ENCODE peak calls at places on chromosomes 4 and X, in eight cellular contexts. S, L, A, Y, E, B, V and D are unnamed samples.

GRCh38 chr4:99863-100262 is 24.4 kb upstream of the ZNF718 start:
- DNase-seq in S (no peak), L (no peak), A (no peak), Y (no peak), E (no peak), B (no peak), V (no peak), D (no peak)

GRCh38 chrX:101390664-101391525 is at the start of gene RPL36A:
- DNase-seq in S (peak), L (peak), A (peak), Y (peak), E (peak), B (peak), V (peak), D (peak)

GRCh38 chr4:154560824-154561231 is 2.0 kb upstream of the FGB start:
- DNase-seq in S (no peak), L (no peak), A (no peak), Y (no peak), E (no peak), B (no peak), V (peak), D (no peak)

GRCh38 chr4:10172278-10173038 is 55.9 kb upstream of the WDR1 start:
- DNase-seq in S (no peak), L (no peak), A (no peak), Y (no peak), E (no peak), B (no peak), V (no peak), D (no peak)

GRCh38 chrX:47637546-47638195 is 7.9 kb upstream of the CFP start:
- DNase-seq in S (no peak), L (no peak), A (peak), Y (no peak), E (no peak), B (no peak), V (no peak), D (no peak)

GRCh38 chr4:14783011-14783877 is 219.0 kb upstream of the CPEB2 start:
- DNase-seq in S (no peak), L (no peak), A (no peak), Y (no peak), E (no peak), B (no peak), V (peak), D (no peak)

GRCh38 chr4:182671231-182671630 is 246.0 kb downstream of the DCTD start:
- DNase-seq in S (no peak), L (no peak), A (no peak), Y (no peak), E (no peak), B (no peak), V (no peak), D (no peak)

GRCh38 chr4:55124337-55125076 is 888 bp downstream of the KDR start:
- DNase-seq in S (no peak), L (no peak), A (no peak), Y (no peak), E (no peak), B (peak), V (no peak), D (no peak)

GRCh38 chrX:13377537-13377936 is 57.7 kb upstream of the ATXN3L start:
- DNase-seq in S (no peak), L (no peak), A (no peak), Y (no peak), E (no peak), B (peak), V (peak), D (no peak)

GRCh38 chr4:155512812-155513211 is 136.0 kb upstream of the MAP9 start:
- DNase-seq in S (no peak), L (no peak), A (no peak), Y (no peak), E (no peak), B (no peak), V (no peak), D (no peak)

GRCh38 chrX:19924285-19924684 is 36.9 kb upstream of the SH3KBP1 start:
- DNase-seq in S (no peak), L (no peak), A (no peak), Y (no peak), E (no peak), B (peak), V (no peak), D (no peak)

GRCh38 chr4:10750714-10751113 is 66.1 kb upstream of the CLNK start:
- DNase-seq in S (no peak), L (no peak), A (no peak), Y (no peak), E (no peak), B (no peak), V (no peak), D (no peak)

GRCh38 chr4:31041385-31041784 is 321.2 kb downstream of the PCDH7 start:
- DNase-seq in S (no peak), L (no peak), A (no peak), Y (no peak), E (no peak), B (no peak), V (no peak), D (no peak)

GRCh38 chrX:41475166-41475565 is 28.0 kb downstream of the NYX start:
- DNase-seq in S (no peak), L (no peak), A (no peak), Y (no peak), E (no peak), B (no peak), V (no peak), D (no peak)

GRCh38 chrX:139077303-139078131 is 366.0 kb upstream of the FGF13 start:
- DNase-seq in S (no peak), L (no peak), A (no peak), Y (no peak), E (no peak), B (peak), V (peak), D (no peak)

GRCh38 chr4:40196724-40197281 is at the start of gene RHOH:
- DNase-seq in S (no peak), L (peak), A (peak), Y (no peak), E (no peak), B (no peak), V (no peak), D (peak)